ENCODE peak calls at places on chromosome 3, in ten cellular contexts. Q is anterior cingulate cortex; G is activated T-cell treated with anti-CD3 and anti-CD28 coated beads, Interleukin-2, amount 50 U/mL, for 24 hours; S is iris pigment epithelial cell; F is heart left ventricle; H is activated CD4-positive, alpha-beta T cell treated with anti-CD3 and anti-CD28 coated beads, Interleukin-2, amount 50 U/mL, for 24 hours; X is NCI-H446; T is stimulated activated naive CD8-positive, alpha-beta T cell treated with anti-CD3 and anti-CD28 coated beads, Interleukin-15, amount 100 ng/mL, for 72 hours; N is NCI-H460; M is hepatocyte. D is an unnamed sample.
A peak's percentile ranks its signal among the peaks of the same experiment; 100 is the strongest.

GRCh38 chr3:194485876-194486539 is 794 bp downstream of the ATP13A3 start:
- DNase-seq in Q (no peak), X (no peak), G (peak; percentile 72), H (peak; percentile 49), F (peak; percentile 42), T (peak; percentile 61), N (no peak), M (peak; percentile 67), S (peak; percentile 48), D (peak; percentile 31)

GRCh38 chr3:157921271-157921670 is 184.9 kb downstream of the SHOX2 start:
- DNase-seq in S (no peak), N (no peak), F (no peak), Q (no peak), X (no peak), H (no peak), T (no peak), M (no peak), G (no peak), D (no peak)

GRCh38 chr3:177195242-177195940 is 1.9 kb downstream of the TBL1XR1 start:
- DNase-seq in X (peak; percentile 55), M (peak; percentile 55), H (no peak), Q (no peak), F (peak; percentile 39), G (no peak), T (no peak), S (peak; percentile 59), N (no peak), D (no peak)

GRCh38 chr3:51242939-51243338 is 142.2 kb upstream of the MANF start:
- DNase-seq in Q (no peak), M (no peak), T (no peak), N (no peak), S (no peak), F (no peak), G (no peak), X (no peak), H (no peak), D (no peak)

GRCh38 chr3:178041931-178042330 is 494.3 kb upstream of the KCNMB2 start:
- DNase-seq in H (no peak), X (no peak), M (no peak), N (no peak), S (no peak), G (no peak), T (no peak), Q (no peak), F (no peak), D (no peak)

GRCh38 chr3:83224101-83224868 is 1462.8 kb upstream of the GBE1 start:
- DNase-seq in S (peak; percentile 47), T (no peak), Q (no peak), H (no peak), M (no peak), G (no peak), X (no peak), N (no peak), F (no peak), D (no peak)

GRCh38 chr3:13792512-13793347 is 87.1 kb downstream of the WNT7A start:
- DNase-seq in F (no peak), N (no peak), H (no peak), G (no peak), Q (peak; percentile 40), S (no peak), X (no peak), M (no peak), T (no peak), D (no peak)

GRCh38 chr3:43951813-43952212 is 261.1 kb downstream of the ABHD5 start:
- DNase-seq in F (no peak), X (no peak), S (no peak), N (no peak), G (no peak), Q (no peak), H (no peak), T (no peak), M (no peak), D (no peak)

GRCh38 chr3:103341078-103341477 is 906.3 kb downstream of the ZPLD1 start:
- DNase-seq in T (no peak), Q (no peak), H (no peak), N (no peak), F (no peak), G (no peak), S (no peak), X (no peak), M (no peak), D (no peak)

GRCh38 chr3:51946796-51947195 is 4.6 kb downstream of the PARP3 start:
- DNase-seq in X (no peak), M (no peak), S (no peak), G (no peak), H (no peak), Q (no peak), F (no peak), N (no peak), T (no peak), D (no peak)

GRCh38 chr3:2944628-2945027 is 165.5 kb downstream of the IL5RA start:
- DNase-seq in Q (no peak), F (no peak), G (no peak), M (no peak), N (no peak), X (no peak), S (no peak), H (no peak), T (no peak), D (no peak)

GRCh38 chr3:140545756-140546155 is 132.1 kb upstream of the TRIM42 start:
- DNase-seq in H (no peak), T (no peak), X (no peak), N (no peak), M (no peak), Q (no peak), F (no peak), S (no peak), G (no peak), D (no peak)

GRCh38 chr3:39189648-39190269 is 2.6 kb downstream of the XIRP1 start:
- DNase-seq in H (peak; percentile 50), Q (peak; percentile 13), N (peak; percentile 63), M (peak; percentile 86), S (peak; percentile 65), X (no peak), G (peak; percentile 68), F (peak; percentile 80), T (peak; percentile 45), D (peak; percentile 64)

GRCh38 chr3:51642462-51642861 is 28.6 kb upstream of the TEX264 start:
- DNase-seq in G (no peak), F (no peak), T (no peak), X (no peak), M (no peak), N (no peak), Q (no peak), H (no peak), S (peak; percentile 25), D (peak; percentile 3)

GRCh38 chr3:168876346-168877035 is 780.8 kb upstream of the GOLIM4 start:
- DNase-seq in T (no peak), N (no peak), M (no peak), X (no peak), G (no peak), S (no peak), H (no peak), F (no peak), Q (no peak), D (no peak)

GRCh38 chr3:47899495-47900108 is 96.7 kb downstream of the DHX30 start:
- DNase-seq in H (no peak), S (peak; percentile 64), G (no peak), X (no peak), T (no peak), Q (no peak), F (no peak), N (no peak), M (peak; percentile 46), D (peak; percentile 6)